ENCODE peak calls at places on chromosomes 11 and 22, in four cellular contexts. Z, E, U and S are unnamed samples.

GRCh38 chr11:117970400-117971024 is 15.7 kb upstream of the IL10RA start:
- DNase-seq in Z (no peak), U (no peak), E (no peak), S (no peak)

GRCh38 chr11:63548178-63548577 is 11.6 kb downstream of the PLAAT4 start:
- DNase-seq in U (no peak), E (no peak), Z (no peak), S (no peak)

GRCh38 chr22:23065495-23066122 is 4.7 kb upstream of the GNAZ start:
- DNase-seq in E (no peak), Z (no peak), U (no peak), S (no peak)

GRCh38 chr11:11036185-11037161 is 178.6 kb upstream of the ZBED5 start:
- DNase-seq in Z (peak), U (peak), E (peak), S (peak)

GRCh38 chr11:41245184-41245583 is 214.3 kb downstream of the LRRC4C start:
- DNase-seq in U (no peak), Z (no peak), E (no peak), S (no peak)

GRCh38 chr11:124446926-124447325 is 1.4 kb upstream of the OR8B8 start:
- DNase-seq in E (no peak), Z (no peak), U (no peak), S (no peak)

GRCh38 chr22:43544282-43544673 is 132.5 kb downstream of the MPPED1 start:
- DNase-seq in Z (no peak), E (no peak), U (no peak), S (no peak)

GRCh38 chr11:128859563-128860441 is 7.3 kb downstream of the KCNJ1 start:
- DNase-seq in Z (peak), E (peak), U (peak), S (peak)

GRCh38 chr22:18088825-18089568 is 11.2 kb downstream of the PEX26 start:
- DNase-seq in U (no peak), E (peak), Z (no peak), S (no peak)

GRCh38 chr11:9858218-9858617 is 194.3 kb downstream of the SWAP70 start:
- DNase-seq in Z (no peak), U (no peak), E (peak), S (no peak)

GRCh38 chr11:2154889-2155288 is 6.1 kb downstream of the INS start:
- DNase-seq in E (no peak), U (no peak), Z (no peak), S (no peak)

GRCh38 chr11:22343411-22344032 is 5.3 kb downstream of the SLC17A6 start:
- DNase-seq in Z (no peak), U (no peak), E (no peak), S (no peak)

GRCh38 chr22:30241576-30242371 is 4.8 kb downstream of the LIF start:
- DNase-seq in Z (no peak), U (no peak), E (no peak), S (no peak)
- TF ChIP-seq POLR2A in Z (no peak), U (no peak), E (no peak), S (no peak)

GRCh38 chr11:134331565-134332188 is at the start of gene GLB1L2:
- DNase-seq in E (peak), Z (peak), U (peak), S (peak)

GRCh38 chr11:134332189-134332631 is 422 bp downstream of the GLB1L2 start:
- DNase-seq in U (peak), Z (no peak), E (no peak), S (no peak)

GRCh38 chr11:134332782-134333181 is 994 bp downstream of the GLB1L2 start:
- DNase-seq in U (no peak), Z (no peak), E (no peak), S (no peak)

GRCh38 chr11:134333951-134334350 is 2.2 kb downstream of the GLB1L2 start:
- DNase-seq in E (no peak), Z (no peak), U (no peak), S (no peak)

DNA sequence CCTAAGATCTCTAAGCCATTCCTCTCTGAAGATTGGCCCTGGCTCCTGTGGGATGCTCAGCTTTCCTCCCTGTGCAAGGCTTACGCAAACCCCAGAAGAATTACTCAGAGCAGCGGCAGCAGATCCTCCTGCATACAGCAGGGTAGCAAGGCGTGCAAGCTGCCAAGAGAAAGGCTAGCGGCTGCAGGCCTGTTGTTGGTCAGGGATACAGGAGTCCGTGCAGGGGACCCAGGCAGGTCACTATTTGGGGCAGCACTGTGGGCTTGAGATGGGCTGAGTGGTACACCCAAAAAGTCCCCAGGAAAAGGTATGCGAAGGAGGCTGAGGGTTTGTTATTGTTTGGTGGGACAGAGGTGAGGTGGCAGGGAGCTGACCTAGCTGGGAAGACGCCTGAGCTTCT is 1.5 kb downstream of the GLB1L2 start:
- DNase-seq in Z (no peak), E (no peak), U (no peak), S (no peak)
- TF ChIP-seq TAF1 in Z (no peak), E (no peak), U (no peak), S (no peak)

GRCh38 chr22:40007826-40008710 is 13.3 kb downstream of the FAM83F start:
- DNase-seq in E (no peak), Z (no peak), U (peak), S (no peak)

GRCh38 chr22:40002935-40003715 is 8.4 kb downstream of the FAM83F start:
- DNase-seq in Z (no peak), U (no peak), E (no peak), S (no peak)

GRCh38 chr22:40006641-40007040 is 11.9 kb downstream of the FAM83F start:
- DNase-seq in Z (no peak), U (no peak), E (no peak), S (no peak)

GRCh38 chr22:40001800-40002577 is 7.2 kb downstream of the FAM83F start:
- DNase-seq in Z (no peak), U (no peak), E (no peak), S (no peak)

DNA sequence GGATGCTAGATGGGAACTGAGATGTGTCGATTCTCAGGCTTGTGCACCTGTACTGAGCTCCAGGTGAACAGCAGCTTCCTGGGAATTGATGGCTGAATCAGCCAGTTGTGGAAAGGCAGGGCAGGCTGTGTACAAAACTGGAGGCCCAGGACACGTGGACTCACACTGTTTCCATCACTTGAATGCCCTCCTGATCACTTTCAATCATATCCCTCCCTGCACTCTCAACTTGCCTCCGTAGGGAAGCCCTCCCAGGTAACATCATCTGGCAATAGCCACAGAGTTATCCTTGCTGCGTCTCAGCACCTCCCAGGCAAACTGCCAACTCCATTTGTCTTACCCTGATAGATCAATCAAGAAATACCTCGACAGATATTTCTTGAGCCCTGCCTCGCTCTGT is 10.1 kb downstream of the FAM83F start:
- DNase-seq in Z (no peak), U (no peak), E (no peak), S (no peak)
- TF ChIP-seq POLR2A in Z (no peak), U (no peak), E (no peak), S (no peak)

DNA sequence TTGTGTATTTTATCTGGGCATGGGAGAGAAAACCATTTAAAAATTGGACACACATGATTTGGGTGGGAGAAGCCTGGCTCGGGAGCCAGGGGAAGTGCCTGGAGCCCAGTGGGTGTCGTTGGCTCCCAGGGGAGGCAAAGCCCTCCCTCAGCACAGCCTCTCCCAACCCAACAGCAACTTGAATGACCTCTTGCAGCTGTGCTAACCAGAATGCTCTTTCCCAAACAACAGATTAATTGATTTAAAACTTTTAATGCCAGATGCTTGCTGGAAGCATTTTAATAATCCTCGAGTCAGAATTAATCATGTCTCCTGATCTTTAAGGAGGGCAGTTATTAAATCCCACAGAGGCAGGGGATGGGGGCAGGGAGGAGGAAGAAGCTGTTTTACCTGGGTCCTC is 401.6 kb downstream of the BUD13 start:
- DNase-seq in E (no peak), Z (no peak), U (no peak), S (no peak)
- TF ChIP-seq TAF1 in E (no peak), Z (no peak), U (no peak), S (no peak)

GRCh38 chr11:119683783-119684182 is 45.2 kb downstream of the NECTIN1 start:
- DNase-seq in U (no peak), E (no peak), Z (no peak), S (no peak)
- TF ChIP-seq POLR2A in U (no peak), E (no peak), Z (no peak), S (no peak)